ENCODE peak calls at places on chromosomes 3 and 15, in ten cellular contexts. S is suprapubic skin, Y is tibial nerve, I is A549, Z is transverse colon, Q is HepG2, M is sigmoid colon, G is ovary, N is K562, P is esophagus muscularis mucosa. H is an unnamed sample.

GRCh38 chr3:168620854-168621253 is 525.1 kb upstream of the GOLIM4 start:
- DNase-seq in I (peak; percentile 0), P (no peak), M (no peak), S (no peak), Q (peak; percentile 41), Z (peak; percentile 9), N (no peak), G (no peak), Y (no peak), H (peak; percentile 33)

GRCh38 chr3:179852117-179852886 is 184.4 kb downstream of the PEX5L start:
- DNase-seq in Y (no peak), M (no peak), N (peak; percentile 11), P (no peak), I (no peak), G (no peak), Q (peak; percentile 10), Z (no peak), S (no peak), H (no peak)

GRCh38 chr3:52317601-52318000 is 1.5 kb downstream of the DNAH1 start:
- DNase-seq in Z (peak; percentile 76), G (peak; percentile 72), Y (no peak), S (no peak), I (no peak), P (no peak), N (peak; percentile 60), Q (no peak), M (no peak), H (peak; percentile 77)

GRCh38 chr3:187972454-187972853 is 181.5 kb upstream of the LPP start:
- DNase-seq in Q (no peak), I (no peak), P (no peak), S (no peak), M (no peak), G (no peak), Y (no peak), N (no peak), Z (no peak), H (no peak)

GRCh38 chr3:58333206-58334012 is 717 bp downstream of the PXK start:
- DNase-seq in Y (no peak), G (peak; percentile 39), Q (no peak), P (no peak), M (peak; percentile 72), S (no peak), I (no peak), Z (peak; percentile 30), N (peak; percentile 33), H (peak; percentile 29)

GRCh38 chr3:48641396-48641795 is 6.1 kb upstream of the SLC26A6 start:
- DNase-seq in G (no peak), P (no peak), Q (no peak), N (peak; percentile 14), I (no peak), S (no peak), M (no peak), Z (no peak), Y (no peak), H (no peak)

GRCh38 chr3:64030741-64031140 is 7.4 kb upstream of the PSMD6 start:
- DNase-seq in N (peak; percentile 74), P (no peak), I (peak; percentile 80), Q (peak; percentile 49), M (peak; percentile 82), G (peak; percentile 80), S (peak; percentile 83), Z (peak; percentile 79), Y (peak; percentile 19), H (peak; percentile 77)

GRCh38 chr15:58988011-58988785 is 735 bp downstream of the RNF111 start:
- DNase-seq in Z (peak; percentile 76), Q (peak; percentile 62), G (peak; percentile 67), P (peak; percentile 93), Y (peak; percentile 43), N (peak; percentile 88), S (peak; percentile 88), I (peak; percentile 77), M (peak; percentile 81), H (peak; percentile 75)

GRCh38 chr15:31279221-31280036 is 47.2 kb upstream of the KLF13 start:
- DNase-seq in I (no peak), N (no peak), G (no peak), Y (no peak), P (peak; percentile 66), S (peak; percentile 43), M (peak; percentile 39), Z (peak; percentile 11), Q (no peak), H (peak; percentile 25)

GRCh38 chr15:101491739-101492640 is 2.5 kb upstream of the PCSK6 start:
- DNase-seq in S (no peak), N (no peak), Q (no peak), Z (no peak), Y (no peak), I (no peak), G (no peak), M (no peak), P (peak; percentile 70), H (no peak)

GRCh38 chr3:15623535-15624450 is 22.2 kb downstream of the BTD start:
- DNase-seq in I (no peak), Q (no peak), S (no peak), P (no peak), N (no peak), G (no peak), M (no peak), Z (no peak), Y (no peak), H (no peak)

GRCh38 chr3:53154731-53155320 is 6.2 kb upstream of the PRKCD start:
- DNase-seq in Y (no peak), M (no peak), Q (no peak), P (no peak), S (no peak), I (no peak), G (no peak), N (no peak), Z (no peak), H (peak; percentile 53)

GRCh38 chr15:77768107-77768506 is 135.4 kb upstream of the LINGO1 start:
- DNase-seq in P (no peak), N (no peak), G (no peak), M (no peak), Y (no peak), I (no peak), Q (no peak), Z (no peak), S (no peak), H (no peak)

GRCh38 chr3:196667056-196667844 is 27.8 kb downstream of the NRROS start:
- DNase-seq in M (no peak), N (no peak), G (no peak), Q (no peak), S (no peak), Z (no peak), P (no peak), Y (no peak), I (no peak), H (no peak)

GRCh38 chr3:196666001-196666867 is 26.7 kb downstream of the NRROS start:
- DNase-seq in Y (peak; percentile 37), P (no peak), N (no peak), Z (no peak), S (no peak), Q (peak; percentile 91), G (no peak), M (no peak), I (no peak), H (no peak)

GRCh38 chr3:196673632-196674031 is 34.1 kb downstream of the NRROS start:
- DNase-seq in S (no peak), Y (no peak), M (no peak), Q (no peak), G (no peak), Z (no peak), P (no peak), N (no peak), I (no peak), H (no peak)

GRCh38 chr3:196670335-196670734 is 30.8 kb downstream of the NRROS start:
- DNase-seq in M (no peak), Z (no peak), Q (no peak), P (no peak), S (no peak), I (no peak), G (no peak), N (no peak), Y (no peak), H (no peak)
- TF ChIP-seq EP300 in M (no peak), Z (no peak), Q (no peak), P (no peak), S (no peak), I (no peak), G (no peak), N (no peak), Y (peak; percentile 60), H (no peak)

GRCh38 chr3:105731686-105732085 is 137.1 kb downstream of the CBLB start:
- DNase-seq in N (no peak), Q (no peak), P (no peak), G (no peak), I (no peak), S (no peak), M (no peak), Y (no peak), Z (no peak), H (no peak)
- TF ChIP-seq EP300 in N (no peak), Q (no peak), P (no peak), G (no peak), I (no peak), S (no peak), M (no peak), Y (no peak), Z (no peak), H (no peak)

DNA sequence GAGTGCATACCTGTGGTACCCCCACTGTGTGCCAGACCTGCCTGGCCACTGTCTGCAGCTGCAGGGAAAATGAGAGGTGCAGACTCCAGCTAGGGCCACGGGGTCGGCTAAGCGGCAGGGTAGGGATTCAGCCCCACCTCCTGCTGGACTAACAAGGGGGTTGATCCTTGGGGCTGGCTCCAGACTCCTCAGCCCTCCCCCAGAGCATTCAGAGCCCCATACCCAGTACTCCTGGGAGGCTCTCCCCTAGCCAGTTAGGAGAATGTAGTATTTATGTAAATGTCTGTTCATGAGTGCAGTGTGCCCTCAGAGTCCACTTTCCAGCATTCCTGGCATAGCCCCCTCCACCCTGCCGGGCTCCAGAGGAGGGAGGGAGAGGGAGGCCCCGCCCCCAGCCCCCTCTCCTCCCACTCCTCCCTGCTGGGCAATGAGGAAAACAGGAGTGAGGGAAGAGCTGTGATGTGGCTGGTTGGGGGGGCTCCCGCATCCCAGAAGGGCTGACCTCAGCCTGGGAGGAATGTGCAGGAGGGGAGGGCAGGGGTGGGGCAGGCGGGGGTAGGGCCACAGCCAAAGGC is 4.5 kb upstream of the SEMA3B start:
- DNase-seq in Z (peak; percentile 64), P (peak; percentile 94), Y (peak; percentile 54), G (peak; percentile 93), I (peak; percentile 48), S (no peak), Q (peak; percentile 98), N (no peak), M (peak; percentile 93), H (peak; percentile 65)
- TF ChIP-seq EP300 in Z (no peak), P (no peak), Y (peak; percentile 86), G (no peak), I (no peak), S (no peak), Q (no peak), N (no peak), M (no peak), H (no peak)

GRCh38 chr15:67446449-67446848 is 74.5 kb upstream of the C15orf61 start:
- DNase-seq in G (no peak), Z (no peak), Q (no peak), N (no peak), I (no peak), M (no peak), S (no peak), Y (no peak), P (no peak), H (no peak)

DNA sequence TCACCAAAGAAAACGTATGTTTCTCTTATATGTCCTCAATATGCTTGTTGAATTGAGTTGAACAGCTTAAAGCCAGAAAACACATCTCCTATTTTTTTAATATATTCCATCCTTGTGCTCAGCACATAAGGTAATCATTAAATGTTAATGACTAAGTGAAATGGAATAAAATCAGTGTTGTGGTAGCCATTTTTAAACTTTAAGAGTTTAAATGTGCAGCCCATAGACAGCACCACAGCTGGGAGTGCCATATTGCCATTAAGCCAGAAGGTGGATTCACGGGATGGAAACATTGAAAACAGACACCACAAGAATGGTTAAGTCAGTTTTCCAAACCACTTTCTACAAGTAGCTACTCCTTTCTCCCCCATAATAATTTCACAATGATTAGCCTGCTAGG is 76.8 kb upstream of the C15orf61 start:
- DNase-seq in I (no peak), M (no peak), Q (no peak), N (no peak), G (no peak), S (no peak), Z (no peak), Y (no peak), P (no peak), H (no peak)
- TF ChIP-seq EP300 in I (no peak), M (no peak), Q (no peak), N (no peak), G (no peak), S (no peak), Z (no peak), Y (no peak), P (no peak), H (no peak)